ENCODE peak calls at places on chromosomes 1 and 21, in five cellular contexts. X is H1, R is H9, E is IMR-90, F is neuronal stem cell. M is an unnamed sample.

GRCh38 chr1:235015291-235015990 is 113.2 kb downstream of the TOMM20 start:
- DNase-seq in R (no peak), E (no peak), F (no peak), X (no peak), M (no peak)

GRCh38 chr1:61388586-61388985 is 306.2 kb downstream of the NFIA start:
- DNase-seq in E (peak), R (no peak), F (no peak), X (no peak), M (no peak)

GRCh38 chr1:17909634-17910033 is 154.5 kb downstream of the ACTL8 start:
- DNase-seq in R (peak), F (no peak), X (peak), E (peak), M (peak)

GRCh38 chr1:210233216-210233494 is 559 bp downstream of the SERTAD4 start:
- DNase-seq in E (no peak), R (no peak), F (no peak), X (peak), M (no peak)

GRCh38 chr1:40014253-40014706 is 26.2 kb upstream of the CAP1 start:
- DNase-seq in F (no peak), R (no peak), X (no peak), E (peak), M (no peak)

GRCh38 chr1:62321438-62321837 is 2.2 kb upstream of the KANK4 start:
- DNase-seq in X (no peak), E (peak), F (no peak), R (no peak), M (peak)

GRCh38 chr1:214337536-214337935 is 56.6 kb downstream of the SMYD2 start:
- DNase-seq in E (peak), X (no peak), F (no peak), R (no peak), M (peak)

GRCh38 chr21:39519835-39520234 is 68.1 kb downstream of the SH3BGR start:
- DNase-seq in X (no peak), E (no peak), R (no peak), F (no peak), M (no peak)

GRCh38 chr1:238777551-238777950 is 608.8 kb upstream of the CHRM3 start:
- DNase-seq in R (no peak), E (peak), F (no peak), X (no peak), M (no peak)

GRCh38 chr1:154557939-154558609 is 388 bp downstream of the UBE2Q1 start:
- DNase-seq in R (no peak), F (no peak), E (peak), X (peak), M (peak)

GRCh38 chr1:12658531-12659453 is 14.9 kb downstream of the AADACL4 start:
- DNase-seq in X (peak), F (peak), R (peak), E (peak), M (peak)

GRCh38 chr1:220905650-220906560 is 26.7 kb downstream of the HLX start:
- DNase-seq in F (no peak), R (no peak), E (no peak), X (no peak), M (no peak)

GRCh38 chr1:224873645-224874369 is 55.7 kb upstream of the DNAH14 start:
- DNase-seq in F (no peak), E (peak), R (no peak), X (no peak), M (no peak)

GRCh38 chr1:114345930-114346479 is 165.0 kb downstream of the TRIM33 start:
- DNase-seq in F (no peak), X (peak), E (no peak), R (peak), M (peak)

GRCh38 chr1:61310538-61310937 is 228.2 kb downstream of the NFIA start:
- DNase-seq in F (no peak), X (no peak), E (no peak), R (no peak), M (no peak)

GRCh38 chr1:25245393-25245792 is 1.9 kb downstream of the RSRP1 start:
- DNase-seq in X (no peak), R (no peak), F (no peak), E (no peak), M (no peak)

GRCh38 chr1:180515857-180516388 is 13.5 kb upstream of the ACBD6 start:
- DNase-seq in E (peak), F (peak), R (peak), X (peak), M (peak)

GRCh38 chr1:205257735-205258134 is 30.0 kb downstream of the TMCC2 start:
- DNase-seq in R (no peak), F (no peak), E (no peak), X (no peak), M (no peak)

GRCh38 chr21:20998886-20999285 is 677 bp downstream of the NCAM2 start:
- DNase-seq in R (no peak), X (no peak), F (no peak), E (no peak), M (no peak)

GRCh38 chr21:20997308-20997632 is 939 bp upstream of the NCAM2 start:
- DNase-seq in R (peak), X (peak), F (peak), E (no peak), M (peak)

GRCh38 chr21:20996421-20997307 is 1.5 kb upstream of the NCAM2 start:
- DNase-seq in F (peak), R (peak), E (peak), X (no peak), M (peak)

GRCh38 chr21:20998456-20998789 is 214 bp downstream of the NCAM2 start:
- DNase-seq in X (no peak), F (no peak), E (no peak), R (no peak), M (no peak)

GRCh38 chr21:20997633-20998455 is at the start of gene NCAM2:
- DNase-seq in R (peak), F (peak), E (peak), X (peak), M (peak)
- H3K18ac ChIP-seq in R (no peak), F (peak), E (no peak), X (peak), M (no peak)

DNA sequence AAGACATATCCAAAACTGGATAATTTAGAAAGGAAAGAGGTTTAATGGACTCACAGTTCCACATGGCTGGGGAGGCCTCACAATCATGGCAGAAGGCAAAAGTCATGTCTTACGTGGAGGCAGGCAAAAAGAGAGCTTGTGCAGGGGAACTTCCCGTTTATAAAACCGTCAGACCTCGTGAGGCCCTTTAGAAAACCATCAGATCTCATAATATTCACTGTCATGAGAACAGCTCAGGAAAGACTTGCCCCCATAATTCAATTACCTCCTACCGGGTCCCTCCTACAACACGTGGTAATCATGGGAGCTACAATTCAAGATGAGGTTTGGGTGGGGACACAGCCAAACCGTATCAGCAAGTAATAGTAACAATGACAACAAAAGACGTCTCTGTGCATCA is 88.2 kb upstream of the SLC25A33 start:
- DNase-seq in R (no peak), X (no peak), E (no peak), F (no peak), M (no peak)
- H3K4ac ChIP-seq in R (no peak), X (no peak), E (no peak), F (no peak), M (no peak)

GRCh38 chr1:168529533-168529932 is 14.3 kb downstream of the XCL2 start:
- DNase-seq in X (no peak), E (no peak), R (no peak), F (no peak), M (no peak)
- H3K18ac ChIP-seq in X (no peak), E (no peak), R (no peak), F (no peak), M (no peak)

DNA sequence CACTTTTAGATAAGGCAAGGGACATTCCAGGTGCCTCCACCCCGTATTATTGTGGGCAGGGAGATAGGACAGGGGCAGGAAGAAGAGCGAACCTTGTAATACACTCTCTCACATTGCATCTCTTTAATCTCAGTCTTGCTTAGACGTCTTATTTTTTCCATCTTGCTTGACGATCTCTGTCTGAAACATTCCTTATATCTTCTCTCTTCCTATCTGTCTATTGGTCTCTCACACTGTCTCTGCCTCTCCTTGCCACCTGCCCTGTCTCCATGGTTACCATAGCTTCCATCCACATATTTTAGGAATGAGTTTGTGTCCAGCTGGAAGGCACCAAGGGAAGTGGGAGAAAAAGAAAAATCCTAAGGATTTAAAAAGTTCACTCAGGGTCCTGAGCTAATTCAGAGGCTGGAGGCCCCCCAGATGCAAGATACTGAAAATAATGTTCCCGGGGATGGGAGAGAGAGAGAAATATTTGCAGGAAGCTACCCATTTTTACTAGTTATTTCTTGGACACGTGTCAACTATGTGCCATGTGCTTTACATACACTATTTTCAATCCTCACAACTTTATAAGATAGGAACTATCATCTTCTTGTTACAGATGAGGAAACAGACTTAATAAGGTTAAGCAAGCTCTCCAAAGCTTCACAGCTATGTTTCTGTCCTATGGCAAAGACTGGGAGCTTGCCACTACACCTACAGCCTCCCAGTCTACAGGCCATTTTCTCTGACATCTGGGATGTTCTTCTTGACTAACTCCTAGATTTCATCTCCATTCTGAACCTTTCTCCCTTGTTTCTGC is 956 bp downstream of the ANKRD34A start:
- DNase-seq in F (no peak), E (peak), R (no peak), X (no peak), M (peak)
- H3K4ac ChIP-seq in F (no peak), E (peak), R (no peak), X (no peak), M (peak)

DNA sequence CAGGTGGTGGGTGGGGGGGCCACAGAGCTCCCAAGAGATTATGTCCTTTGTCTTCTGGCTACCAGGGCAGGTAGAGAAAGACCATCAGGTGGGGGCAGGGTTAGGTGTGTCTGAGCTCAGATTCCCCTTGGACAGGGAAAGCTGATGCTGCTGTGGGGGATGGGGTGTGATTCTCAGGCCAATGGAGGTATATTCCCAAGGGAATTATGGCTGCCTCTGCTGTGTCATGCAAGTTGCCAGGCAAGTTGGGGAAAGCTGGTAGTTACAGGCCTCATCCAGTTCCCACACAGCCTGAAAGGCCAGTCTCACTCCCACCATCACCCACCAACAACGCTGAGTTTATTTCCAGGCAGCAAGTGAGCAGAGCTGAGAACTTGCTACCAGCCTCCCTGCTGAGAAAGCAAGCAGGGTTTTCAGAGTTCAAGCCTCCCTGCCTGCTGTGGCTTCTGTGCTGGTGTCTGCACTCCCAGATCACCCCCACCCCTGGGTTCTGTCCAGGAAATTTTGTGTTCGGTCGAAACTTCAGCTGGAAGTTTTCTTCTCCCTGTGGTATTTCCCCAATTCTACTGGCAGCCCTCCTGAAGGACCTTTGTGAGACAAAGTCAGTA is 21.3 kb downstream of the IFI16 start:
- DNase-seq in X (no peak), E (no peak), F (no peak), R (no peak), M (peak)
- H3K18ac ChIP-seq in X (no peak), E (no peak), F (no peak), R (peak), M (no peak)

GRCh38 chr1:150321826-150322166 is 463 bp downstream of the PRPF3 start:
- DNase-seq in E (no peak), F (peak), X (no peak), R (no peak), M (no peak)
- H3K4ac ChIP-seq in E (peak), F (no peak), X (no peak), R (no peak), M (no peak)

GRCh38 chr1:43583058-43583457 is 52.4 kb downstream of the PTPRF start:
- DNase-seq in R (no peak), F (no peak), E (no peak), X (no peak), M (no peak)
- H3K18ac ChIP-seq in R (no peak), F (peak), E (no peak), X (no peak), M (no peak)

GRCh38 chr1:30811187-30811586 is 53.6 kb upstream of the LAPTM5 start:
- DNase-seq in R (no peak), F (no peak), E (no peak), X (no peak), M (no peak)
- H3K4ac ChIP-seq in R (no peak), F (no peak), E (peak), X (no peak), M (no peak)

GRCh38 chr1:19448491-19449439 is 36.6 kb downstream of the CAPZB start:
- DNase-seq in R (no peak), F (no peak), X (no peak), E (peak), M (no peak)
- H3K18ac ChIP-seq in R (no peak), F (no peak), X (no peak), E (peak), M (no peak)

M was measured in mesendoderm.